ENCODE peak calls at places on chromosome 11, in six cellular contexts. K is A549, C is stomach, M is uterus, X is A673, I is adrenal gland. D is an unnamed sample.

GRCh38 chr11:61152816-61153592 is 8.2 kb downstream of the VPS37C start:
- DNase-seq in K (no peak), X (no peak), M (no peak), C (no peak), I (no peak), D (no peak)

GRCh38 chr11:15159085-15159484 is 44.4 kb downstream of the INSC start:
- DNase-seq in I (no peak), K (peak; percentile 7), C (no peak), X (peak; percentile 28), M (no peak), D (no peak)

GRCh38 chr11:34270711-34271110 is 87.1 kb downstream of the ABTB2 start:
- DNase-seq in I (no peak), X (no peak), M (no peak), C (no peak), K (no peak), D (no peak)

GRCh38 chr11:47186937-47187681 is 875 bp upstream of the PACSIN3 start:
- DNase-seq in C (peak; percentile 59), X (peak; percentile 90), I (peak; percentile 67), M (peak; percentile 72), K (peak; percentile 75), D (no peak)

GRCh38 chr11:46304605-46305004 is 27.1 kb downstream of the CREB3L1 start:
- DNase-seq in I (no peak), M (no peak), K (no peak), C (no peak), X (no peak), D (no peak)

GRCh38 chr11:117696489-117696888 is 100.5 kb downstream of the DSCAML1 start:
- DNase-seq in C (no peak), X (peak; percentile 40), K (no peak), M (no peak), I (no peak), D (no peak)

GRCh38 chr11:119352857-119353260 is 6.4 kb upstream of the MFRP start:
- DNase-seq in X (no peak), C (peak; percentile 70), K (no peak), M (no peak), I (peak; percentile 86), D (no peak)

GRCh38 chr11:17770048-17770652 is 35.6 kb downstream of the KCNC1 start:
- DNase-seq in I (peak; percentile 37), M (no peak), C (peak; percentile 50), K (peak; percentile 20), X (no peak), D (no peak)

GRCh38 chr11:64722141-64723050 is 601 bp downstream of the NRXN2 start:
- DNase-seq in X (no peak), K (no peak), I (no peak), C (no peak), M (no peak), D (no peak)

GRCh38 chr11:85844439-85845051 is 10.6 kb upstream of the CCDC83 start:
- DNase-seq in C (no peak), X (no peak), M (no peak), I (no peak), K (peak; percentile 89), D (no peak)

GRCh38 chr11:124938206-124938765 is 2.4 kb upstream of the HEPACAM start:
- DNase-seq in C (no peak), K (no peak), X (no peak), M (no peak), I (no peak), D (no peak)

GRCh38 chr11:62431171-62431895 is 12.5 kb downstream of the SCGB1A1 start:
- DNase-seq in I (no peak), C (no peak), M (no peak), K (peak; percentile 42), X (no peak), D (peak; percentile 94)
- H3K4me1 ChIP-seq in I (peaks cover 4% of the 10 kb centered on the region), C (peaks cover 67% of the 10 kb centered on the region), M (peaks cover 33% of the 10 kb centered on the region), K (peaks cover 54% of the 10 kb centered on the region), X (no peaks in the 10 kb centered on the region), D (peaks cover 69% of the 10 kb centered on the region)

DNA sequence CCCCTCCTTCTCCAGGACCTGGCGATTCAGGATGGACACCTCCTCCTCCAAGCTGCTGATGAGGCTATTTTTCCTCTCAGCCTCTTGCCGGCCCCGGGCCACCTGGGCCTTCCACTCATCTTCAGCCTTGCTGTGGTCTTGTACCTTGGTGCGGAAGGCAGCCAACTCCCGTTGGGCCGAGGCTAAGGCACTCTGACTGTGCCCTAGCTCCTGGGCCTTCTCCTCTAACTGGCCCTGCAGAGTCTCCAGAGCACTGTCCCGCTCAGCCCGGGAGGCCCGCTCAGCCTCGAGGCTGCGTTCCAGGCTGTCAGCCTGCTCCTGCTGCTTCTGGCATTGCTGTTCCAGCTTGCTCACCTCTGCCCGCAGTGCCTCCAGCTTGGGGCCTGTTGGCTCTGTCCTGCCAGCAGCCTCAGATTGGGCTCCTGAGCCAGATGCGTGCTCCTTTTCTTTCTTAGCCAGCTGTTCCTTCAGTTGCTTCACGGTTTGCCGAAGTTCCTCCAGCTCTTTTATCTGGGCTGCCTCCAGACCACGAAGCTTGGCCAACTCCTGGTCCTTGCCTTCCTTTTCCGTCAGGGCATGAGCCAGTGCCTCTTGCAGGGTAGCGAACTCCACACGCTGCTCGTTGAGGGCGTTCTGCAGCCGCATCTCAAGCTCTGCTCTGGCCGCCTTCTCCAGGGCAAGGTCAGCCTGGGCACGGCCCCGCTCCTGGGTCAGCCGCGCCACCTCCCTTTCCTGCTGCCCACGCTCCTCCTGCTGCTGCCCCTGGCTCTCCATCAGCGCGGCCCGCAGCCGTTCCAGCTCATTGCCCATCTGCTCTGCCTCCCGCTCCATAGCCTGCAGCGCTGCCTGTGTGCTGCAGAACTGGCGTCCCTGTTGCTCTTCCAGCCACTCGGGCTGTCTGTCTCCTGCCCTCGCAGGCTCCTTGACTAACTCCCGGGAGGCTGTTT is 15.3 kb downstream of the IL18BP start:
- DNase-seq in C (no peak), X (no peak), M (no peak), I (peak; percentile 46), K (no peak), D (no peak)
- H3K27ac ChIP-seq in C (peak overlapping the region; percentile 72), X (no peak overlapping the region), M (peak overlapping the region; percentile 39), I (no peak overlapping the region), K (peak overlapping the region; percentile 68), D (no peak overlapping the region)

GRCh38 chr11:57775474-57775873 is 13.9 kb downstream of the CTNND1 start:
- DNase-seq in C (no peak), X (no peak), M (no peak), I (peak; percentile 49), K (no peak), D (no peak)

GRCh38 chr11:57777969-57778317 is 16.3 kb downstream of the CTNND1 start:
- DNase-seq in I (no peak), X (no peak), K (peak; percentile 70), M (no peak), C (peak; percentile 65), D (no peak)

GRCh38 chr11:57776577-57776976 is 15.0 kb downstream of the CTNND1 start:
- DNase-seq in I (no peak), X (no peak), K (no peak), M (no peak), C (no peak), D (no peak)

GRCh38 chr11:57778318-57779037 is 16.9 kb downstream of the CTNND1 start:
- DNase-seq in M (peak; percentile 82), K (peak; percentile 94), C (peak; percentile 95), I (peak; percentile 98), X (peak; percentile 100), D (peak; percentile 100)

GRCh38 chr11:57776101-57776511 is 14.5 kb downstream of the CTNND1 start:
- DNase-seq in I (no peak), C (no peak), X (no peak), K (no peak), M (no peak), D (peak; percentile 52)
- H3K4me3 ChIP-seq in I (no peak overlapping the region), C (peak overlapping the region; percentile 4), X (no peak overlapping the region), K (no peak overlapping the region), M (no peak overlapping the region), D (no peak overlapping the region)

GRCh38 chr11:116225236-116225635 is 547.6 kb downstream of the BUD13 start:
- DNase-seq in M (no peak), X (peak; percentile 6), I (no peak), C (no peak), K (no peak), D (no peak)
- H3K4me1 ChIP-seq in M (no peaks in the 10 kb centered on the region), X (no peaks in the 10 kb centered on the region), I (no peaks in the 10 kb centered on the region), C (no peaks in the 10 kb centered on the region), K (no peaks in the 10 kb centered on the region), D (no peaks in the 10 kb centered on the region)

DNA sequence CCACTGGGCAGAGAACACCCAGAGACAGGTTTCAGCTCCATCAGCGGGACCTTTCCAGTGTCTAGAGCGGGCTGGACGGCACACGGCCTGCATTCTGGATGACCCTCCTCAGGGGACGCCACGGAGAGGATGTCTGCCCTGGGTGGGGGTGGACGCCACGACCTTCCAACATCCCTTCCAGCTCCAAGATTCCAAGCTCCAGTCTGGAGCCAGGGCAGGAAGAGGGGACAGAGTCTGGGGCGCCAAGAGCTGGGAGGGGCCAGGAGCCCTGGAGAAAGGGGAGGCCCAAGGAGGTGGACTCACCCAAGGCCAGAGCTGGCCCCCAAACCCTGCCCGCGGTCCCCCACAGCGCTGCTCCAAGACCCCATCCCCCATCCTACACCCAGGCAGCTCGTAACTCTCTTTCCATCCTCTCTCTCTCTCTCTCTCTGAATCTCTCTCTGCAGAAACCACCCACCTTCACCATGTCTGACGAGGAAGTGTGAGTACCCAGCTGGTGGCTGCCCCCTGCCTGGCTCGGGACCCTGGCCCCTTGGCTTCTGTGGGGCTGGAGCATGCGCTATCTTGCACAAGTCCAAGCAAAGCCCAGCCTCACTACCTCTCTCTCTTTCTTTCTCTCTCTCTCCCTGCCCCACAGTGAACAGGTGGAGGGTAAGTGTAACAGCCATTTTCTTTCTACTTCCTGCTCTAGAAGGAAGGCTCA is 3.1 kb downstream of the TNNT3 start:
- DNase-seq in C (no peak), M (peak; percentile 63), I (no peak), X (no peak), K (no peak), D (no peak)
- H3K27ac ChIP-seq in C (no peak overlapping the region), M (peak overlapping the region; percentile 83), I (no peak overlapping the region), X (no peak overlapping the region), K (no peak overlapping the region), D (peak overlapping the region; percentile 90)